ENCODE peak calls at places on chromosomes 5 and 9, in nine cellular contexts. C, A, U, O, N, Q, S, I and V are unnamed samples.

GRCh38 chr9:75885652-75886051 is 4.8 kb upstream of the PCSK5 start:
- DNase-seq in C (no peak), A (no peak), U (no peak), O (no peak), N (no peak), Q (no peak), S (no peak), I (no peak), V (peak)

GRCh38 chr5:56479126-56479525 is 246.0 kb upstream of the ANKRD55 start:
- DNase-seq in C (no peak), A (no peak), U (no peak), O (peak), N (no peak), Q (no peak), S (no peak), I (no peak), V (no peak)

GRCh38 chr5:3301316-3301715 is 294.3 kb upstream of the IRX1 start:
- DNase-seq in C (no peak), A (no peak), U (no peak), O (no peak), N (no peak), Q (no peak), S (no peak), I (no peak), V (no peak)

GRCh38 chr5:170307575-170308465 is 10.2 kb upstream of the LCP2 start:
- DNase-seq in C (peak), A (no peak), U (peak), O (no peak), N (peak), Q (no peak), S (peak), I (peak), V (no peak)

GRCh38 chr5:24538345-24538744 is 106.4 kb downstream of the CDH10 start:
- DNase-seq in C (no peak), A (no peak), U (no peak), O (no peak), N (no peak), Q (no peak), S (no peak), I (no peak), V (no peak)

GRCh38 chr5:71719092-71719964 is at the start of gene CARTPT:
- DNase-seq in C (peak), A (peak), U (no peak), O (no peak), N (peak), Q (no peak), S (no peak), I (peak), V (no peak)

GRCh38 chr5:154813736-154814135 is 36.7 kb downstream of the FAXDC2 start:
- DNase-seq in C (no peak), A (no peak), U (no peak), O (no peak), N (no peak), Q (peak), S (no peak), I (no peak), V (no peak)

GRCh38 chr5:83965431-83965830 is 244.8 kb upstream of the HAPLN1 start:
- DNase-seq in C (no peak), A (no peak), U (no peak), O (no peak), N (no peak), Q (no peak), S (no peak), I (no peak), V (no peak)

GRCh38 chr5:16615737-16616535 is 861 bp downstream of the RETREG1 start:
- DNase-seq in C (peak), A (no peak), U (peak), O (peak), N (no peak), Q (no peak), S (peak), I (no peak), V (no peak)

GRCh38 chr9:137373611-137373980 is 49.4 kb downstream of the EXD3 start:
- DNase-seq in C (no peak), A (no peak), U (no peak), O (no peak), N (no peak), Q (no peak), S (no peak), I (no peak), V (no peak)

GRCh38 chr5:141778211-141778610 is 96.2 kb upstream of the ARAP3 start:
- DNase-seq in C (peak), A (peak), U (no peak), O (no peak), N (peak), Q (no peak), S (no peak), I (peak), V (no peak)

GRCh38 chr5:612498-613424 is 621 bp downstream of the CEP72 start:
- DNase-seq in C (peak), A (peak), U (peak), O (peak), N (no peak), Q (peak), S (peak), I (no peak), V (no peak)

GRCh38 chr5:140041099-140041491 is 2.0 kb downstream of the NRG2 start:
- DNase-seq in C (no peak), A (no peak), U (no peak), O (no peak), N (no peak), Q (no peak), S (peak), I (no peak), V (no peak)

GRCh38 chr5:140044041-140044440 is 942 bp upstream of the NRG2 start:
- DNase-seq in C (no peak), A (no peak), U (no peak), O (no peak), N (no peak), Q (no peak), S (no peak), I (no peak), V (no peak)

GRCh38 chr5:140042551-140043507 is at the start of gene NRG2:
- DNase-seq in C (peak), A (peak), U (peak), O (peak), N (peak), Q (no peak), S (peak), I (peak), V (no peak)

GRCh38 chr5:140041492-140042421 is 1.3 kb downstream of the NRG2 start:
- DNase-seq in C (peak), A (peak), U (peak), O (no peak), N (peak), Q (no peak), S (peak), I (peak), V (no peak)

GRCh38 chr5:140043508-140043872 is 391 bp upstream of the NRG2 start:
- DNase-seq in C (no peak), A (peak), U (no peak), O (no peak), N (no peak), Q (no peak), S (peak), I (no peak), V (no peak)
- TF ChIP-seq EZH2 in C (no peak), A (no peak), U (no peak), O (no peak), N (no peak), Q (no peak), S (no peak), I (no peak), V (no peak)

GRCh38 chr5:74865293-74865798 is 841 bp downstream of the FAM169A start:
- DNase-seq in C (no peak), A (no peak), U (no peak), O (no peak), N (no peak), Q (no peak), S (peak), I (no peak), V (no peak)

GRCh38 chr5:74865799-74866652 is at the start of gene FAM169A:
- DNase-seq in C (peak), A (peak), U (peak), O (peak), N (peak), Q (peak), S (peak), I (peak), V (no peak)

GRCh38 chr5:74864823-74865222 is 1.4 kb downstream of the FAM169A start:
- DNase-seq in C (no peak), A (no peak), U (no peak), O (no peak), N (no peak), Q (no peak), S (peak), I (no peak), V (no peak)

GRCh38 chr5:74863726-74864125 is 2.5 kb downstream of the FAM169A start:
- DNase-seq in C (peak), A (no peak), U (no peak), O (no peak), N (no peak), Q (no peak), S (no peak), I (no peak), V (no peak)

DNA sequence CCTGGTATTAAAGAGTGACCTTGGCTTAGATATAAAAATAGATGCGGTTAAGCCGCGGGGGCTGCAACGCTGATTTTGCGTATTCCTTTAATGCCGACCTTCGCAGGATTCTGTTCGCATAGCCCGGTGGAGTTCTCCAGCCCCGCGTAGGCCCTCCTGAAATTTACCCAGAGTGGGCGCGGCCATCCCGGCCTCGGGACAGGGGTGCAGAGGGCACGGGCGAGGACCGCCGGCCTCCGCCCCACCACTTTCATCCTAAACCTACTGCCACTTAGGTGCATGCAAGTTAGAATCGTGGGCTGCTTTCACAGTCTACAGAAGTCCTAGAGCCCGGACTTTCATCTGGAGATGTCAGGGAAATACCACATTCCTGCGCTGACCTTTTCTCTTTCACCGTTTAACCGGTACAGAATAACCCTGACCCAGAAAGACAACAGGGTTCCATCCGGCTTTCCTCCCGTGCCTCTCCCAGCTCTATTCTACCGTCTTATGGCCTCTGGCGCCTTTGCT is 521 bp upstream of the FAM169A start:
- DNase-seq in C (no peak), A (no peak), U (no peak), O (no peak), N (no peak), Q (no peak), S (no peak), I (no peak), V (no peak)
- TF ChIP-seq EZH2 in C (no peak), A (no peak), U (no peak), O (no peak), N (no peak), Q (no peak), S (no peak), I (no peak), V (no peak)

GRCh38 chr5:173228639-173229380 is 6.2 kb downstream of the NKX2-5 start:
- DNase-seq in C (no peak), A (no peak), U (no peak), O (no peak), N (no peak), Q (no peak), S (no peak), I (no peak), V (no peak)
- TF ChIP-seq EZH2 in C (no peak), A (no peak), U (no peak), O (no peak), N (peak), Q (no peak), S (no peak), I (peak), V (no peak)

GRCh38 chr9:109166171-109166770 is 778 bp downstream of the FRRS1L start:
- DNase-seq in C (no peak), A (no peak), U (no peak), O (no peak), N (no peak), Q (no peak), S (no peak), I (no peak), V (no peak)
- TF ChIP-seq EZH2 in C (no peak), A (no peak), U (no peak), O (no peak), N (peak), Q (no peak), S (no peak), I (no peak), V (no peak)

GRCh38 chr9:92808726-92809451 is 44.3 kb upstream of the BICD2 start:
- DNase-seq in C (peak), A (peak), U (peak), O (peak), N (peak), Q (no peak), S (peak), I (peak), V (no peak)
- TF ChIP-seq EZH2 in C (no peak), A (peak), U (no peak), O (no peak), N (no peak), Q (no peak), S (no peak), I (peak), V (peak)

DNA sequence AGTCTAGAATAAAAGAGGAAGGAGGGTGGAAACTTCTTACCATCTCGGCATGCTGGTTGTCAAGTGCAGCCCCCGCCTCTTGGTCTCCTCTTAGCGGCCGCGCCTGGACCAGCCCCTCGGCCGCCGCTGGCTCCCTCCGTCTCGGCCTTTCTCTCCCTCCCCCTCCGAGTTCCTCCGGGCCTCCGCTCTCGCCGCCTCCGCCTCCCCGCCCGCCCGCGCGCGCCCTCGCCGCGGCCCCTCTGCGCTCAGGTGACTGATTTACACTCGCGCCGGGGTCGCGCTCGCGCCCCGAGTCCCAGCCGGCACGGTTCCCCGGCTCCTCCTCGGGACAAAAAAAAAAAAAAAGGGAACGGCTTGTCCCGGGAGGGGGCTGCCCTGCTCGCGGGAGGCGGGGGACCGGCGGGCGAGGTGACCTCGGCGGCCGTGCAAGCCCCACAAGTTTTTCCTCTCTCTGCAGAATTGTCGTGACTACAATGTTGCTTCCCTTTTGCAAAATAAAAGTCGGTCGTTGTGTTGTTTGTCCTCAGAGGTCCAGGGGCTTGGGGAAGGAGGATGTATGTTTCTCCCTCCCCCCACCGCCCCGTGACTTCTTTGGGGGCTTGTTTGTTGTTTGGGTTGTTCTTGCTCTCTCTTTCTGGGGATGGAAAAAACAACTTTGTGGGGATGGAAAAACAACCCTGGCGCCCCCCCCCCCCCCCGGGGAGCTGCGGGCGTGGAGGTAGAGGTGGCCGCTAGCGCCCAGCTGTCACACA is at the start of gene BNC2:
- DNase-seq in C (no peak), A (peak), U (no peak), O (peak), N (peak), Q (peak), S (peak), I (peak), V (no peak)
- TF ChIP-seq EZH2 in C (no peak), A (no peak), U (no peak), O (no peak), N (no peak), Q (peak), S (no peak), I (no peak), V (no peak)

DNA sequence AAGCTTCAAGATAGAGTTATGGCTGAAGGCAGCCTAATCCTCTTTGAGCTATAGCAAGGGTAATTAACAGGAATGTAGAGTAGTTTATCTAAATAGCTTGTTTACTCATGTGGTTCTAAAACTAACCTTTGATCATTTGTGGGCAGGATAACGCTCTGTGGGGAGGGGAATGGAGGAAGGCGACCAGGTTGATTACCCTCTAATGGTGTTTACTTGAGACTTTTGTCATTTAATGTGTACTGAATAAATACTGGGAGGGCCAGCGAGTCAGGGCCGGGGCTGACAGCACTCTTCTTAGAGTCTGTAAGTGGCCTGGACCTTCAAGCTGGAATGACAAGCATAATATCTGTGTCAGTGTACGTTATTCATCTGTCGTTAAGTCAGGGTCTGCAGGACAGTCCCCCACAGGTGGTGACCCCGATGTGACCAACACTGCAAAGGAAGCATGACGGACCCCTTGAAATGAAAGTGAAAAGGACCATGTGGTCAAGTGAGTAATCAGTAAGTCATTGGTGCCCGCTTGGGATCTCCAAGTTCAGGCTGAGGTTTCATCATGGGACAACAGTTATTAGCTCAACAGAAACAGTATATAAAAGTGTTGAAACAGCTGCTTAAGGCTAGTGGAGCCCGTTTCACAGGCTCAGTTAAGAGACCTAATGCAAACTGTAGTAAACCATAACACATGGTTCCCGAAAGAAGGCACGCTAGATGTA is 162.6 kb downstream of the CPLANE1 start:
- DNase-seq in C (peak), A (no peak), U (no peak), O (no peak), N (peak), Q (no peak), S (peak), I (peak), V (no peak)
- TF ChIP-seq EZH2 in C (no peak), A (no peak), U (no peak), O (no peak), N (no peak), Q (no peak), S (no peak), I (no peak), V (no peak)

GRCh38 chr5:135486679-135487395 is 34.7 kb upstream of the TIFAB start:
- DNase-seq in C (no peak), A (no peak), U (no peak), O (no peak), N (no peak), Q (no peak), S (no peak), I (no peak), V (no peak)

GRCh38 chr5:135489466-135490244 is 37.5 kb upstream of the TIFAB start:
- DNase-seq in C (no peak), A (no peak), U (no peak), O (no peak), N (peak), Q (no peak), S (no peak), I (no peak), V (no peak)

GRCh38 chr5:135490245-135491037 is 38.3 kb upstream of the TIFAB start:
- DNase-seq in C (no peak), A (no peak), U (no peak), O (no peak), N (peak), Q (no peak), S (no peak), I (no peak), V (no peak)

GRCh38 chr5:135487839-135488514 is 35.8 kb upstream of the TIFAB start:
- DNase-seq in C (no peak), A (no peak), U (no peak), O (no peak), N (no peak), Q (no peak), S (no peak), I (no peak), V (no peak)

GRCh38 chr5:135488727-135489465 is 36.7 kb upstream of the TIFAB start:
- DNase-seq in C (peak), A (peak), U (peak), O (no peak), N (peak), Q (no peak), S (peak), I (peak), V (no peak)
- TF ChIP-seq EZH2 in C (no peak), A (peak), U (peak), O (no peak), N (no peak), Q (no peak), S (no peak), I (no peak), V (no peak)

GRCh38 chr9:115675834-115676233 is 477.8 kb upstream of the PAPPA start:
- DNase-seq in C (no peak), A (no peak), U (no peak), O (no peak), N (no peak), Q (no peak), S (no peak), I (no peak), V (no peak)

GRCh38 chr9:115686069-115686468 is 467.5 kb upstream of the PAPPA start:
- DNase-seq in C (no peak), A (no peak), U (no peak), O (no peak), N (no peak), Q (no peak), S (no peak), I (no peak), V (no peak)

GRCh38 chr9:115681599-115681998 is 472.0 kb upstream of the PAPPA start:
- DNase-seq in C (no peak), A (no peak), U (no peak), O (no peak), N (no peak), Q (no peak), S (no peak), I (no peak), V (no peak)

GRCh38 chr9:115680226-115680625 is 473.4 kb upstream of the PAPPA start:
- DNase-seq in C (no peak), A (peak), U (no peak), O (no peak), N (no peak), Q (no peak), S (no peak), I (no peak), V (no peak)
- TF ChIP-seq EZH2 in C (no peak), A (no peak), U (no peak), O (no peak), N (no peak), Q (no peak), S (no peak), I (no peak), V (no peak)